ENCODE peak calls at places on chromosomes 5 and 9, in four cellular contexts. E is HepG2, F is SK-N-SH, T is GM12878. U is an unnamed sample.

GRCh38 chr5:81007637-81008027 is 47.5 kb downstream of the RASGRF2 start:
- DNase-seq in E (no peak), T (no peak), F (no peak), U (no peak)

GRCh38 chr5:180598316-180598701 is 7.0 kb upstream of the SCGB3A1 start:
- DNase-seq in F (peak; percentile 37), T (no peak), E (no peak), U (no peak)

GRCh38 chr5:53503819-53504218 is 23.4 kb downstream of the FST start:
- DNase-seq in F (no peak), T (no peak), E (no peak), U (no peak)

GRCh38 chr9:91187965-91188344 is 173.8 kb downstream of the AUH start:
- DNase-seq in T (no peak), F (no peak), E (no peak), U (no peak)

GRCh38 chr9:5269249-5269715 is 35.2 kb downstream of the RLN2 start:
- DNase-seq in F (no peak), T (no peak), E (peak; percentile 38), U (peak; percentile 49)

GRCh38 chr5:56812110-56812509 is 3.2 kb upstream of the MAP3K1 start:
- DNase-seq in T (no peak), F (peak; percentile 31), E (no peak), U (no peak)

GRCh38 chr9:23841304-23841703 is 15.3 kb upstream of the ELAVL2 start:
- DNase-seq in E (no peak), F (no peak), T (no peak), U (no peak)

GRCh38 chr5:83914199-83914598 is 193.5 kb upstream of the HAPLN1 start:
- DNase-seq in E (no peak), T (no peak), F (no peak), U (no peak)

GRCh38 chr5:11302663-11303062 is 541.6 kb upstream of the DAP start:
- DNase-seq in E (no peak), T (no peak), F (no peak), U (no peak)

GRCh38 chr5:56763182-56763581 is 52.2 kb upstream of the MAP3K1 start:
- DNase-seq in F (no peak), E (no peak), T (no peak), U (no peak)

GRCh38 chr5:163248856-163249255 is 188.5 kb upstream of the CCNG1 start:
- DNase-seq in E (no peak), F (no peak), T (no peak), U (no peak)

GRCh38 chr5:1490360-1490759 is 33.4 kb downstream of the LPCAT1 start:
- DNase-seq in T (no peak), E (no peak), F (no peak), U (no peak)

GRCh38 chr5:1494780-1495524 is 28.8 kb downstream of the LPCAT1 start:
- DNase-seq in F (no peak), T (peak; percentile 74), E (no peak), U (no peak)

GRCh38 chr5:1493941-1494340 is 29.8 kb downstream of the LPCAT1 start:
- DNase-seq in F (peak; percentile 58), T (no peak), E (no peak), U (no peak)

GRCh38 chr5:1493413-1493812 is 30.3 kb downstream of the LPCAT1 start:
- DNase-seq in F (no peak), T (no peak), E (no peak), U (no peak)

DNA sequence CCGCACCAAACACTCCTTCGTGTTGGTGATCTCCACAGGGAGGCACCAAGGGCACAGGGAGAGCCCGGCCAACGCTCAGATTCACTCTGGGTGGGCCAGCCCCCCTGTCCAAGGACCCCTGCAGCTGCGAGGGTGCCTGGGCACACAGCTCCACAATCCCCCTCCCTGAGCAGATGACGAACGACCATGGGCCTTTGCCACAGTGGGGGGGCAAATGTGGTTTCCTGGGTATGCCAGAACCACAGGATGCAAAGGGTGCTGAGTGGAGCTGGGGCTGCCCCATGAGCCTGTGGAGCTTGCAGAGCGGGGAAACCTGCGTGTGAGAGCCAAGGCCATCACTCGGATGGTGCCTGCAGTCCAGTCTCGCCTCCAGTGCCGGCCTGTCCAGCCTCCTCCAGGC is 31.0 kb downstream of the LPCAT1 start:
- DNase-seq in F (no peak), T (no peak), E (no peak), U (no peak)
- H3K36me3 ChIP-seq in F (peaks cover 4% of the 10 kb centered on the region), T (peaks cover 7% of the 10 kb centered on the region), E (peaks cover 80% of the 10 kb centered on the region), U (peaks cover 43% of the 10 kb centered on the region)

GRCh38 chr9:137972355-137972987 is 94.9 kb downstream of the CACNA1B start:
- DNase-seq in T (no peak), E (no peak), F (peak; percentile 8), U (peak; percentile 38)

GRCh38 chr9:137970098-137970497 is 92.5 kb downstream of the CACNA1B start:
- DNase-seq in T (no peak), E (no peak), F (peak; percentile 3), U (no peak)

GRCh38 chr9:137969685-137970084 is 92.1 kb downstream of the CACNA1B start:
- DNase-seq in T (no peak), E (no peak), F (no peak), U (no peak)

GRCh38 chr9:137971477-137972138 is 94.0 kb downstream of the CACNA1B start:
- DNase-seq in T (no peak), E (no peak), F (peak; percentile 8), U (no peak)

GRCh38 chr9:137970686-137971476 is 93.3 kb downstream of the CACNA1B start:
- DNase-seq in E (peak; percentile 15), T (no peak), F (peak; percentile 77), U (peak; percentile 30)
- TF ChIP-seq TCF12 in E (no peak), T (no peak), F (no peak), U (no peak)

DNA sequence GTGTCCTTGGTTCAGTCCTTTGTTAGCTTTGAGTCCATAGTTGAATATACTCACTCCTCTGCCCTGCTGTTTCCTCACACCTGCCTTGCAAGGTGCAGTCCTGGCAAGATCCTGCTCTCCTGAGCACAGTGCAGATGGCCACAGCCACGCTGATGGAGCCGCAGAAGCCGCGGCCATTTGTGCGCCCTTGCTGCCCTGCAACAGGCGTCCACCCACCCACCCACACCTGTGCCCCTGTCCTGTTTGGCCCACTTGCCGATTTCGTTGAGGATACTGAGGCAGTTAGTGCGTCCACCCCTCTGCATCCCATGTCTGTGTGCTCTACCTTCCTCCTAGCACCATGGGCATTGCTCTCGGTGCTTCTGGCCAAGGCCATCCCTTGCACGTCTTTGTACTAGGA is 51.1 kb upstream of the LRRTM2 start:
- DNase-seq in F (no peak), T (no peak), E (no peak), U (no peak)
- H3K36me3 ChIP-seq in F (peaks cover 53% of the 10 kb centered on the region), T (peaks cover 15% of the 10 kb centered on the region), E (peaks cover 76% of the 10 kb centered on the region), U (peaks cover 37% of the 10 kb centered on the region)

GRCh38 chr5:96720408-96720807 is 58.2 kb downstream of the CAST start:
- DNase-seq in F (no peak), E (no peak), T (no peak), U (no peak)
- TF ChIP-seq TCF12 in F (no peak), E (no peak), T (no peak), U (no peak)

GRCh38 chr9:89329917-89330316 is 11.6 kb downstream of the SECISBP2 start:
- DNase-seq in F (no peak), T (no peak), E (no peak), U (no peak)
- H3K36me3 ChIP-seq in F (peaks cover 79% of the 10 kb centered on the region), T (peaks cover 45% of the 10 kb centered on the region), E (peaks cover 57% of the 10 kb centered on the region), U (peaks cover 75% of the 10 kb centered on the region)

DNA sequence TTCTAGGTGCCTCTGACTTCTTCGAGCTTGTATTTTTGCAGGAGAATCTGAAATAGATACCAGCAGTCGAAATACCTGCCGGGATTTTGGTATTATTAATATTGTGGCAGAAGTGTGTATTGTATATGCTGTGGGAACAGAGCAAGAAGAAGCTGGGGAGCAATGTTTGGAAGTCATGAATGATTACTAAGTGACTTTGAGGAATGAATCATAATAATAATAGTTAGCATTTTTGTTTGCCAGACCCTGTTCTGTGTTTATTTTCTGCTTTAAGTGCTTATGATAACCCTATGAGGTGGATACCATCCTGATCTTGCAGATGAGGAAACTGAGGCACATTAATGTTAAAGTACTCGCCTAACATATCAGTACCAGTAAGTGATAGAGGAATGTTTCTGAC is 32.4 kb downstream of the RAB24 start:
- DNase-seq in T (no peak), F (no peak), E (no peak), U (no peak)
- TF ChIP-seq TCF12 in T (no peak), F (no peak), E (no peak), U (no peak)

GRCh38 chr9:131667576-131667975 is 72.3 kb downstream of the RAPGEF1 start:
- DNase-seq in F (no peak), E (no peak), T (no peak), U (no peak)

GRCh38 chr9:131666779-131667178 is 73.1 kb downstream of the RAPGEF1 start:
- DNase-seq in F (no peak), T (no peak), E (no peak), U (no peak)

GRCh38 chr9:131668439-131669233 is 71.2 kb downstream of the RAPGEF1 start:
- DNase-seq in F (peak; percentile 69), E (peak; percentile 32), T (peak; percentile 62), U (no peak)

GRCh38 chr9:131668057-131668438 is 71.8 kb downstream of the RAPGEF1 start:
- DNase-seq in T (no peak), E (no peak), F (no peak), U (no peak)

GRCh38 chr9:131666029-131666428 is 73.8 kb downstream of the RAPGEF1 start:
- DNase-seq in E (no peak), T (no peak), F (no peak), U (no peak)
- H3K36me3 ChIP-seq in E (no peaks in the 10 kb centered on the region), T (peaks cover under 1% of the 10 kb centered on the region), F (no peaks in the 10 kb centered on the region), U (no peaks in the 10 kb centered on the region)

GRCh38 chr9:3435732-3436131 is 90.1 kb downstream of the RFX3 start:
- DNase-seq in F (no peak), T (no peak), E (no peak), U (no peak)

GRCh38 chr9:3433754-3434153 is 92.0 kb downstream of the RFX3 start:
- DNase-seq in E (no peak), F (no peak), T (no peak), U (no peak)

GRCh38 chr9:3437031-3437430 is 88.8 kb downstream of the RFX3 start:
- DNase-seq in E (no peak), T (no peak), F (no peak), U (no peak)

GRCh38 chr9:3436629-3437028 is 89.2 kb downstream of the RFX3 start:
- DNase-seq in F (no peak), E (no peak), T (no peak), U (no peak)

DNA sequence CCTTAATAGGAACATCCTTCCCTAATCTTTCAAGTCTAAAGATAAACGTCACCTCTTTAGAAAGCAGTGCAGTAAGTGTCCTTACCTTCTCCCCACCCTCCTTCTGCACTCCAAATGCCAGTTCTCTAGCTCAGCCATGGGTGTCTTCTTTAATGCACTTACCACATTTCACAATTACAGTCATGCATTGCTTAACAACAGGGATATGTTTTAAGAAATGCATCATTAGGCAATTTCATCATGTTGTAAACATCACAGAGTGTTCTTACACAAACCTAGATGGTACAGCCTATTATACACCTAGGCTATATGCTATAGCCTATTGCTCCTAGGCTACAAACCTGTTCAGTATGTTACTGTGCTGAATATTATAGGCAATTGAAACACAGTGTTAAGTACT is 91.2 kb downstream of the RFX3 start:
- DNase-seq in E (no peak), F (no peak), T (no peak), U (no peak)
- TF ChIP-seq TCF12 in E (no peak), F (no peak), T (no peak), U (no peak)

DNA sequence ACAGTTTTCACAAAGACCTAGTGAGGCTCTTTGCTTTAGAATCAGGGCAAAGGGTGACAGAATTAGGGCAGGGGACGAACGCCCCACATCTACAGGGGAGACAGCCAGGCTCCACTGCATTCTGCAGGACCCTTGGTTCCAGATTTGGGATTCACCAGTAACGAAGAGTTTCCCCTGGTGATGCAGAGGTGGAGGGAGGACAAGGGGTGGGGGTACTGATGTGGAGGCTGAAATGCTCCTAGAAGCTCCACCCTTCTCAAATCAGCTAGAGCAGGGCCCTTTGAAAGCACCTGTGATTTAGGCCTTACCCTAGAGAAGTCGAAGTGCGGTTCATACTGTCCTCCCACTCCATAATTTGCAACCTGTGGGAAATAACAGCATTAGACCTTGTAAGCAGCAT is 29.1 kb downstream of the P4HA2 start:
- DNase-seq in T (no peak), E (no peak), F (no peak), U (no peak)
- H3K36me3 ChIP-seq in T (no peaks in the 10 kb centered on the region), E (peaks cover 50% of the 10 kb centered on the region), F (peaks cover 6% of the 10 kb centered on the region), U (no peaks in the 10 kb centered on the region)